ENCODE peak calls at places on chromosomes 13 and 19, in five cellular contexts. E, P, T, N and O are unnamed samples.

GRCh38 chr13:26653310-26653709 is 95.8 kb downstream of the WASF3 start:
- DNase-seq in E (no peak), P (no peak), T (no peak), N (no peak), O (peak; percentile 9)

GRCh38 chr13:61727714-61728275 is 312.1 kb upstream of the PCDH20 start:
- DNase-seq in E (no peak), P (no peak), T (peak; percentile 42), N (no peak), O (no peak)

GRCh38 chr13:27280009-27280646 is 9.5 kb downstream of the RASL11A start:
- DNase-seq in E (no peak), P (no peak), T (no peak), N (no peak), O (no peak)

GRCh38 chr13:25200783-25201182 is 28.7 kb upstream of the AMER2 start:
- DNase-seq in E (no peak), P (no peak), T (peak; percentile 50), N (no peak), O (peak; percentile 60)

GRCh38 chr13:114339779-114340534 is 25.7 kb downstream of the CHAMP1 start:
- DNase-seq in E (no peak), P (no peak), T (no peak), N (peak; percentile 47), O (peak; percentile 26)

GRCh38 chr19:4916292-4917082 is 7.2 kb downstream of the UHRF1 start:
- DNase-seq in E (no peak), P (no peak), T (no peak), N (no peak), O (no peak)

GRCh38 chr19:35717665-35718344 is at the start of gene KMT2B:
- DNase-seq in E (peak; percentile 99), P (peak; percentile 98), T (no peak), N (peak; percentile 98), O (no peak)

GRCh38 chr19:44653977-44654784 is 10.5 kb downstream of the PVR start:
- DNase-seq in E (peak; percentile 80), P (peak; percentile 77), T (peak; percentile 11), N (peak; percentile 82), O (peak; percentile 55)

GRCh38 chr19:39297931-39298634 is 1.9 kb downstream of the IFNL1 start:
- DNase-seq in E (no peak), P (no peak), T (no peak), N (no peak), O (no peak)

GRCh38 chr13:93320942-93321341 is 94.3 kb downstream of the GPC6 start:
- DNase-seq in E (no peak), P (no peak), T (peak; percentile 54), N (no peak), O (peak; percentile 60)

GRCh38 chr19:21705393-21705792 is 62.0 kb downstream of the ZNF100 start:
- DNase-seq in E (no peak), P (no peak), T (no peak), N (peak; percentile 91), O (no peak)

GRCh38 chr13:113553541-113554332 is 30.8 kb upstream of the TFDP1 start:
- DNase-seq in E (no peak), P (no peak), T (no peak), N (no peak), O (no peak)

GRCh38 chr13:25988655-25989054 is 63.2 kb downstream of the SHISA2 start:
- DNase-seq in E (no peak), P (peak; percentile 54), T (peak; percentile 38), N (no peak), O (peak; percentile 56)

GRCh38 chr19:28414748-28415147 is 798.2 kb downstream of the UQCRFS1 start:
- DNase-seq in E (no peak), P (no peak), T (no peak), N (no peak), O (no peak)

GRCh38 chr13:51000576-51001260 is 91.1 kb downstream of the RNASEH2B start:
- DNase-seq in E (no peak), P (no peak), T (peak; percentile 75), N (no peak), O (peak; percentile 80)

GRCh38 chr13:31053098-31053497 is 108.6 kb downstream of the HSPH1 start:
- DNase-seq in E (no peak), P (no peak), T (peak; percentile 45), N (no peak), O (peak; percentile 59)

GRCh38 chr13:112740502-112741131 is 50.8 kb downstream of the ATP11A start:
- DNase-seq in E (no peak), P (peak; percentile 52), T (peak; percentile 55), N (no peak), O (peak; percentile 56)

GRCh38 chr13:25300861-25301346 is 521 bp upstream of the NUP58 start:
- DNase-seq in E (peak; percentile 5), P (no peak), T (no peak), N (peak; percentile 48), O (no peak)

GRCh38 chr13:62611343-62611742 is 1195.7 kb upstream of the PCDH20 start:
- DNase-seq in E (no peak), P (no peak), T (no peak), N (no peak), O (no peak)

GRCh38 chr19:29724102-29724641 is 9.1 kb upstream of the C19orf12 start:
- DNase-seq in E (peak; percentile 71), P (peak; percentile 46), T (peak; percentile 5), N (peak; percentile 75), O (peak; percentile 32)

GRCh38 chr13:71578048-71578447 is 289.0 kb downstream of the DACH1 start:
- DNase-seq in E (no peak), P (no peak), T (no peak), N (no peak), O (no peak)

GRCh38 chr19:47446534-47447469 is 24.9 kb downstream of the SLC8A2 start:
- DNase-seq in E (peak; percentile 79), P (peak; percentile 50), T (no peak), N (peak; percentile 97), O (no peak)

GRCh38 chr19:45437328-45437727 is 13.6 kb upstream of the ERCC1 start:
- DNase-seq in E (no peak), P (no peak), T (no peak), N (no peak), O (no peak)

GRCh38 chr19:33397536-33398360 is 24.2 kb downstream of the CEBPG start:
- DNase-seq in E (peak; percentile 66), P (no peak), T (no peak), N (no peak), O (no peak)

GRCh38 chr13:39422845-39423565 is 180.0 kb downstream of the LHFPL6 start:
- DNase-seq in E (no peak), P (no peak), T (no peak), N (peak; percentile 38), O (peak; percentile 30)

GRCh38 chr19:13887529-13887928 is 10.6 kb downstream of the NANOS3 start:
- DNase-seq in E (no peak), P (no peak), T (no peak), N (no peak), O (peak; percentile 36)

GRCh38 chr19:42313096-42313839 is at the start of gene TMEM145:
- DNase-seq in E (peak; percentile 84), P (peak; percentile 80), T (peak; percentile 41), N (peak; percentile 84), O (peak; percentile 36)
- TF ChIP-seq EZH2 in E (no peak), P (no peak), T (peak; percentile 47), N (no peak), O (no peak)

DNA sequence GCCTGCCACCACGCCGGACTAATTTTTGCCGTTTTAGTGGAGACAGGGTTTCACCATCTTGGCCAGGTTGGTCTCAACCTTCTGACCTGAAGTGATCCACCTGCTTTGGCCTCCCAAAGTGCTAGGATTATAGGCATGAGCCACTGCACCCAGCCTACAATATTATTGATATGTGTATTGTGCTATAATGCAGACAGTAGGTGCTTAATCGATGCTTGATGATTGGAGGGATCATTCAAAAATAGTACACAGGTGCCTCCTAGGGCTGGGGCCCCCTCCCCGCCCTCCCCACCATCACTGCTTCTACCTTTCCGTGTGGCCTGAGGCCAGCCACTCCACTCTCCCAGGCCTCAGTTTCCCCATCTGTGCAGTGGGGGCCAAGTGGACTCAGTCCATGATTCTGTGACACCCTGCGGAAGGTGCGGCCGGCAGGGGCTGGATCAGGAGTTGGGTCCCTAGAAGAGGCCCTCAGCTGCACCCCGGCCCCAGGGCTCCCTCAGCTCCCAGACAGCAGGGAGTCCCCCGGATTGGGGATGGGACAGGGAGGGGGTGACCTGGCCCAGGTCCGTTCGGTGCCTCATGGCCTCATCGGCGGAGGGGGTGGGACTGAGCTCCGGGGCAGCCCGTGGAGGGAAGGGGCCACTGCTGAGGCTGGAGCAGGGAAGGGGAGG is 1.4 kb downstream of the ADAMTSL5 start:
- DNase-seq in E (no peak), P (no peak), T (no peak), N (no peak), O (no peak)
- H3K4me2 ChIP-seq in E (no peak overlapping the region), P (peak overlapping the region; percentile 99), T (no peak overlapping the region), N (no peak overlapping the region), O (no peak overlapping the region)

GRCh38 chr13:97255515-97255999 is 33.4 kb downstream of the MBNL2 start:
- DNase-seq in E (no peak), P (no peak), T (no peak), N (no peak), O (peak; percentile 65)

GRCh38 chr13:97256343-97256783 is 34.2 kb downstream of the MBNL2 start:
- DNase-seq in E (no peak), P (peak; percentile 80), T (peak; percentile 99), N (no peak), O (peak; percentile 91)

GRCh38 chr13:97254809-97255208 is 32.7 kb downstream of the MBNL2 start:
- DNase-seq in E (no peak), P (no peak), T (peak; percentile 89), N (no peak), O (no peak)

GRCh38 chr13:97252735-97253134 is 30.6 kb downstream of the MBNL2 start:
- DNase-seq in E (no peak), P (no peak), T (no peak), N (no peak), O (no peak)

DNA sequence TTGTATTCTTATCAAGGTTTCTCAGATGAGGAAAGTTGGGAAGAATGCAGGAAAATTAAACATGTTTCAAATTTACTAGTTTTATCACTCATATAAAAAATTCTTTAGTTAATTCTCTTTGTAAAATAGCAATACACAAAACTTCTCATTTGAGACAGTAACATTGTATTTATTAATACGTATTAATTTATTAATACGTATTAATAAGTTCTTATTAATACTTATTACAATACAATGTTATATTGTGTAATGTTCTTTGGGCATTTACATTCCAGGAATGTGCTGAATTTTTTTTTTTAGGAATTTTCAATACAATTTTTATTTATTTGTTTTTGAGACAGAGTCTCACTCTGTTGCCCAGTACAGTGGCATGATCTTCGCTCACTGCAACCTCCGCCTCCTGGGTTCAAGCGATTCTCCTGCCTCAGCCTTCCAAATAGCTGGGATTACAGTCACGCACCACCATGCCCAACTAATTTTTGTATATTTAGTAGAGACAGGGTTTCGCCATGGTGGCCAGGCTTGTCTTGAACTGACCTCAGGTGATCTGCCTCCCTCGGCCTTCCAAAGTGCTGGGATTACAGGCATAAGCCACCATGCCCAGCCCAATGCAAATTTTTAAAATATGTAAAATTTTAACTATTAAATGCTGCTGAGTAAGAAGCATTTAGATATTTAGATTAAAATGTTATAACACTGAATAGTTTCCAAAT is 31.6 kb downstream of the MBNL2 start:
- DNase-seq in E (no peak), P (no peak), T (no peak), N (no peak), O (no peak)
- TF ChIP-seq EZH2 in E (no peak), P (no peak), T (no peak), N (no peak), O (no peak)

GRCh38 chr13:37706041-37706440 is 107.5 kb upstream of the POSTN start:
- DNase-seq in E (peak; percentile 19), P (no peak), T (no peak), N (no peak), O (no peak)

GRCh38 chr13:37701972-37702371 is 103.4 kb upstream of the POSTN start:
- DNase-seq in E (no peak), P (peak; percentile 16), T (peak; percentile 93), N (no peak), O (peak; percentile 99)

GRCh38 chr13:37700887-37701286 is 102.3 kb upstream of the POSTN start:
- DNase-seq in E (no peak), P (no peak), T (no peak), N (no peak), O (peak; percentile 26)

GRCh38 chr13:37701306-37701705 is 102.7 kb upstream of the POSTN start:
- DNase-seq in E (no peak), P (no peak), T (peak; percentile 26), N (no peak), O (peak; percentile 81)
- H3K4me2 ChIP-seq in E (no peak overlapping the region), P (no peak overlapping the region), T (peak overlapping the region; percentile 26), N (no peak overlapping the region), O (no peak overlapping the region)